ENCODE peak calls at places on chromosomes 12 and 14, in seven cellular contexts. S is mucosa of gallbladder, Y is stomach, O is GM12891, I is HEK293T, U is HCT116, J is Caco-2. V is an unnamed sample.

GRCh38 chr14:44404021-44404420 is 103.1 kb downstream of the FSCB start:
- DNase-seq in S (no peak), Y (no peak), O (no peak), I (no peak), U (no peak), J (no peak), V (no peak)

GRCh38 chr14:102929349-102930137 is 7.1 kb downstream of the AMN start:
- DNase-seq in S (no peak), Y (no peak), O (no peak), I (no peak), U (no peak), J (peak; percentile 49), V (no peak)

GRCh38 chr12:127802271-127802670 is 464.7 kb upstream of the TMEM132C start:
- DNase-seq in S (no peak), Y (no peak), O (no peak), I (no peak), U (no peak), J (no peak), V (no peak)

GRCh38 chr14:34650786-34651584 is 21.0 kb upstream of the SNX6 start:
- DNase-seq in S (no peak), Y (no peak), O (no peak), I (no peak), U (peak; percentile 56), J (peak; percentile 74), V (no peak)

GRCh38 chr12:77299910-77300772 is 234.8 kb upstream of the E2F7 start:
- DNase-seq in S (no peak), Y (no peak), O (no peak), I (no peak), U (no peak), J (no peak), V (no peak)

GRCh38 chr12:23083267-23083666 is 458.3 kb downstream of the ETNK1 start:
- DNase-seq in S (no peak), Y (no peak), O (no peak), I (no peak), U (no peak), J (no peak), V (no peak)

GRCh38 chr12:64946132-64946829 is 121.8 kb downstream of the TBC1D30 start:
- DNase-seq in S (peak; percentile 36), Y (peak; percentile 31), O (no peak), I (no peak), U (no peak), J (no peak), V (peak; percentile 51)

GRCh38 chr12:67540920-67541624 is 107.5 kb upstream of the DYRK2 start:
- DNase-seq in S (no peak), Y (no peak), O (peak; percentile 8), I (no peak), U (no peak), J (no peak), V (no peak)

GRCh38 chr12:132593938-132594358 is 16.4 kb downstream of the LRCOL1 start:
- DNase-seq in S (peak; percentile 95), Y (peak; percentile 95), O (no peak), I (peak; percentile 93), U (peak; percentile 95), J (peak; percentile 94), V (peak; percentile 80)

GRCh38 chr14:26173581-26173980 is 424.3 kb downstream of the NOVA1 start:
- DNase-seq in S (no peak), Y (no peak), O (no peak), I (no peak), U (no peak), J (no peak), V (no peak)

GRCh38 chr12:75994069-75994740 is 37.4 kb downstream of the PHLDA1 start:
- DNase-seq in S (no peak), Y (no peak), O (no peak), I (no peak), U (no peak), J (peak; percentile 30), V (no peak)

GRCh38 chr12:19139795-19140194 is 10.3 kb downstream of the PLEKHA5 start:
- DNase-seq in S (no peak), Y (no peak), O (no peak), I (no peak), U (no peak), J (no peak), V (no peak)

GRCh38 chr14:71666579-71667145 is 265.6 kb upstream of the RGS6 start:
- DNase-seq in S (no peak), Y (no peak), O (no peak), I (no peak), U (no peak), J (no peak), V (no peak)

GRCh38 chr14:69346710-69347109 is 51.4 kb downstream of the ERH start:
- DNase-seq in S (peak; percentile 13), Y (peak; percentile 48), O (no peak), I (peak; percentile 78), U (no peak), J (peak; percentile 68), V (peak; percentile 50)

GRCh38 chr14:20802341-20803084 is at the start of gene RNASE1:
- DNase-seq in S (peak; percentile 73), Y (peak; percentile 71), O (no peak), I (no peak), U (no peak), J (peak; percentile 26), V (no peak)

GRCh38 chr14:81176224-81176623 is 44.5 kb downstream of the GTF2A1 start:
- DNase-seq in S (no peak), Y (peak; percentile 43), O (no peak), I (no peak), U (no peak), J (no peak), V (no peak)

GRCh38 chr12:81440001-81440400 is 319.1 kb downstream of the PPFIA2 start:
- DNase-seq in S (no peak), Y (no peak), O (no peak), I (no peak), U (no peak), J (no peak), V (no peak)

GRCh38 chr12:131902332-131903241 is 8.2 kb downstream of the ULK1 start:
- DNase-seq in S (no peak), Y (no peak), O (no peak), I (no peak), U (no peak), J (no peak), V (no peak)

GRCh38 chr14:101927859-101928258 is 36.5 kb upstream of the DYNC1H1 start:
- DNase-seq in S (peak; percentile 84), Y (peak; percentile 53), O (no peak), I (no peak), U (no peak), J (no peak), V (no peak)

GRCh38 chr12:114836609-114837008 is 152.6 kb upstream of the TBX3 start:
- DNase-seq in S (no peak), Y (no peak), O (no peak), I (no peak), U (no peak), J (no peak), V (no peak)

GRCh38 chr12:110666892-110667291 is 22.0 kb downstream of the HVCN1 start:
- DNase-seq in S (no peak), Y (no peak), O (no peak), I (no peak), U (no peak), J (no peak), V (no peak)

GRCh38 chr12:16344269-16344668 is 3.2 kb upstream of the MGST1 start:
- DNase-seq in S (no peak), Y (no peak), O (no peak), I (no peak), U (no peak), J (peak; percentile 12), V (no peak)

GRCh38 chr12:52735816-52736632 is 32.7 kb upstream of the KRT77 start:
- DNase-seq in S (no peak), Y (no peak), O (no peak), I (no peak), U (no peak), J (no peak), V (no peak)

GRCh38 chr12:84131076-84131475 is 781.5 kb downstream of the SLC6A15 start:
- DNase-seq in S (no peak), Y (no peak), O (no peak), I (no peak), U (no peak), J (no peak), V (no peak)

GRCh38 chr12:68159681-68160304 is at the start of gene IFNG:
- DNase-seq in S (no peak), Y (no peak), O (no peak), I (no peak), U (no peak), J (no peak), V (no peak)